ENCODE peak calls at places on chromosomes 12 and 14, in eight cellular contexts. F, E, M, A, P, W, Q and X are unnamed samples.

GRCh38 chr12:117093918-117094630 is 5.1 kb downstream of the TESC start:
- DNase-seq in F (no peak), E (no peak), M (no peak), A (peak; percentile 42), P (no peak), W (no peak), Q (no peak), X (no peak)

GRCh38 chr12:20757-21156 is 45.8 kb upstream of the IQSEC3 start:
- DNase-seq in F (no peak), E (no peak), M (peak; percentile 17), A (no peak), P (no peak), W (no peak), Q (no peak), X (no peak)

GRCh38 chr12:6292606-6293005 is 17.9 kb upstream of the PLEKHG6 start:
- DNase-seq in F (no peak), E (no peak), M (no peak), A (no peak), P (no peak), W (peak; percentile 76), Q (no peak), X (no peak)

GRCh38 chr12:41361791-41362190 is 173.7 kb downstream of the PDZRN4 start:
- DNase-seq in F (no peak), E (no peak), M (no peak), A (no peak), P (no peak), W (no peak), Q (no peak), X (no peak)

GRCh38 chr12:76137611-76138010 is 53.1 kb upstream of the NAP1L1 start:
- DNase-seq in F (no peak), E (no peak), M (no peak), A (no peak), P (no peak), W (peak; percentile 87), Q (no peak), X (no peak)

GRCh38 chr12:85725991-85726390 is 110.2 kb downstream of the RASSF9 start:
- DNase-seq in F (no peak), E (no peak), M (no peak), A (no peak), P (no peak), W (peak; percentile 20), Q (no peak), X (no peak)

GRCh38 chr12:96861656-96862055 is 45.4 kb upstream of the NEDD1 start:
- DNase-seq in F (no peak), E (no peak), M (no peak), A (no peak), P (no peak), W (no peak), Q (no peak), X (no peak)

GRCh38 chr12:105947906-105948305 is 190.8 kb downstream of the NUAK1 start:
- DNase-seq in F (no peak), E (no peak), M (no peak), A (no peak), P (no peak), W (no peak), Q (no peak), X (no peak)

GRCh38 chr12:105935981-105936380 is 202.8 kb downstream of the NUAK1 start:
- DNase-seq in F (no peak), E (no peak), M (no peak), A (no peak), P (no peak), W (peak; percentile 18), Q (no peak), X (no peak)

GRCh38 chr12:6832125-6832524 is 3.9 kb downstream of the P3H3 start:
- DNase-seq in F (no peak), E (no peak), M (no peak), A (no peak), P (no peak), W (no peak), Q (no peak), X (no peak)

GRCh38 chr14:77708749-77709148 is 846 bp downstream of the SLIRP start:
- DNase-seq in F (no peak), E (no peak), M (no peak), A (no peak), P (no peak), W (no peak), Q (no peak), X (no peak)

DNA sequence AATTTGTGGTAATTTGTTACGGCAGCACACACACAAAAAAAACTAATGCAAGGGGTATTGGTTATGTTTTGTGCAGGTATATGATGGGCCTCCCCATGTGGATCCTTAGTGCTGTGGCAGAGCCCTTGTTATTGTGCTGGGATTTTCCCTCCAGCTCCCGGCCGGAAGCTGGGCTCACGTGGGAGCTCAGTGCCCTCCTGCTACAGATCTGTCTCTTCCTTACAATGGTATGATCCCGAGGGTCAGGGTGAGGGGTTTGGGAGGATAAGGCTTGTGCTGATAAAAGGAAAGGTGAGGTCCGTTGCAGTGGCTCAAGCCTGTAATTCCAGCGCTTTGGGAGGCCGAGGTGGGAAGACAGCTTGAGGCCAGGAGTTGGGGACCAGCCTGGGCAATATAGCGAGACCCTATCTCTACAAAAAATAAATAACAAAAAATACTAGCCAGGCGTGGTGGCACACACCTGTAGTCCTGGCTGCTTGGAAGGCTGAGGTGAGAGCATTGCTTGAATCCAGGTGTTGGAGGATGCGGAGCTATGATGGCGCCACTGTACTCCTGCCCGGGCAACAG is 861 bp upstream of the SLC48A1 start:
- DNase-seq in F (no peak), E (no peak), M (no peak), A (no peak), P (no peak), W (no peak), Q (no peak), X (no peak)
- H3K4me1 ChIP-seq in F (peaks cover 27% of the 10 kb centered on the region), E (peaks cover 14% of the 10 kb centered on the region), M (peaks cover 17% of the 10 kb centered on the region), A (no peaks in the 10 kb centered on the region), P (peaks cover 33% of the 10 kb centered on the region), W (peaks cover 5% of the 10 kb centered on the region), Q (peaks cover 43% of the 10 kb centered on the region), X (peaks cover 32% of the 10 kb centered on the region)

GRCh38 chr14:106811167-106811566 is 1284.8 kb downstream of the TMEM121 start:
- DNase-seq in F (no peak), E (no peak), M (no peak), A (no peak), P (no peak), W (no peak), Q (no peak), X (no peak)
- H3K9me3 ChIP-seq in F (no peaks in the 10 kb centered on the region), E (peaks cover 28% of the 10 kb centered on the region), M (no peaks in the 10 kb centered on the region), A (no peaks in the 10 kb centered on the region), P (no peaks in the 10 kb centered on the region), W (no peaks in the 10 kb centered on the region), Q (no peaks in the 10 kb centered on the region), X (no peaks in the 10 kb centered on the region)

DNA sequence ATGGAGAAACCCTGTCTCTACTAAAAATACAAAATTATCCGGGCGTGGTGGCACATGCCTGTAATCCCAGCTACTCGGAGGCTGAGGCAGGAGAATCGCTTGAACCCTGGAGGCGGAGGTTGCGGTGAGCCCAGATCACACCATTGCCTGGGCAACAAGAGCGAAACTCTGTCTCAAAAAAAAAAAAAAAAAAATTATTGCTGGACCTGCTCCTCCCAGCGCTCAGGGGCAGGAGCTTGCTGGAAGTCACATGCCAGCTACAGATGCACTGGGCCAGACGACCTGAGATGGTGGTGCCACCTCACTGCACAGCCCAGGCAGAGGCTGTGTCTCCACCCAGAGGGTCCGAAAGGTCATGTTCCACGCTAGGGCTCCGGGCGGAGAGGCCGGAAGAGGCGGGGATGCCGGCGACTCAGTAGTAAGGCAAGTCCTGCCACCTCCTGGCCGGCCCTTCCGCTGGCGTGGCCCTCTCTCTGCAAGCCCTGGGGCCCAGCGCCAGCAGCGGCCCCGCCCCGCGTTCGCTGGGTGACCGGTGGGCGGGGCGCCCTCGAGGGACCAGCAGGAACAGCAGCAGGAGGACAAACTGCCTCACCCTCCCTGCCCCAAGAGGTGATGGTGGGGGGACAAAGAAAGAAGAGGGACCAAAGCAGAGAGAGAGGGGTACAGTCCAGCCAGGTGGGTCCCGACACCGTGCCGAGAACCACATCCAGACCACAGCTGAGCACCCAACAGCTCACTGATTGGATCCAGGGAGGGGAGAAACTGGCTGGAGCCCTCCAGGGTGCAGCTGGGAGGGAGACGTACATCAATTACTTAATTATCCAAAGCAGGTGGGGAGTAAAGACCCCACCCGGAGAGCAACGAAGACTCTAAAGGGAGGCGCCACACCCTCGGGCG is 3.6 kb upstream of the RHOF start:
- DNase-seq in F (peak; percentile 84), E (peak; percentile 71), M (peak; percentile 85), A (peak; percentile 97), P (peak; percentile 97), W (peak; percentile 89), Q (peak; percentile 96), X (no peak)
- H3K27ac ChIP-seq in F (peak overlapping the region; percentile 100), E (no peak overlapping the region), M (peak overlapping the region; percentile 47), A (peak overlapping the region; percentile 98), P (peak overlapping the region; percentile 100), W (peak overlapping the region; percentile 100), Q (peak overlapping the region; percentile 100), X (no peak overlapping the region)

GRCh38 chr12:62273724-62274380 is 13.6 kb downstream of the USP15 start:
- DNase-seq in F (no peak), E (no peak), M (no peak), A (no peak), P (no peak), W (no peak), Q (no peak), X (no peak)
- H3K4me1 ChIP-seq in F (no peaks in the 10 kb centered on the region), E (no peaks in the 10 kb centered on the region), M (no peaks in the 10 kb centered on the region), A (peaks cover 23% of the 10 kb centered on the region), P (peaks cover 11% of the 10 kb centered on the region), W (peaks cover 55% of the 10 kb centered on the region), Q (peaks cover 84% of the 10 kb centered on the region), X (peaks cover 3% of the 10 kb centered on the region)

GRCh38 chr14:83991666-83992065 is 1538.3 kb upstream of the FLRT2 start:
- DNase-seq in F (no peak), E (no peak), M (no peak), A (no peak), P (no peak), W (no peak), Q (no peak), X (no peak)

GRCh38 chr14:83994020-83994419 is 1535.9 kb upstream of the FLRT2 start:
- DNase-seq in F (no peak), E (no peak), M (no peak), A (no peak), P (no peak), W (peak; percentile 18), Q (no peak), X (no peak)

GRCh38 chr14:83993545-83993944 is 1536.4 kb upstream of the FLRT2 start:
- DNase-seq in F (no peak), E (no peak), M (no peak), A (no peak), P (no peak), W (no peak), Q (no peak), X (no peak)

GRCh38 chr14:83988274-83988673 is 1541.7 kb upstream of the FLRT2 start:
- DNase-seq in F (no peak), E (no peak), M (no peak), A (no peak), P (no peak), W (peak; percentile 83), Q (no peak), X (no peak)

GRCh38 chr14:83992857-83993256 is 1537.1 kb upstream of the FLRT2 start:
- DNase-seq in F (no peak), E (no peak), M (no peak), A (no peak), P (no peak), W (no peak), Q (no peak), X (no peak)
- H3K9me3 ChIP-seq in F (peaks cover 5% of the 10 kb centered on the region), E (peaks cover 4% of the 10 kb centered on the region), M (no peaks in the 10 kb centered on the region), A (no peaks in the 10 kb centered on the region), P (no peaks in the 10 kb centered on the region), W (no peaks in the 10 kb centered on the region), Q (no peaks in the 10 kb centered on the region), X (no peaks in the 10 kb centered on the region)